ENCODE peak calls at places on chromosomes 6 and 20, in eight cellular contexts. F is occipital lobe; T is H54; E is AG20443; S is SW480; U is activated naive CD4-positive, alpha-beta T cell treated with anti-CD3 and anti-CD28 coated beads, Interleukin-2, amount 50 U/mL, for 16 hours; A is GM12891; D is cardiac muscle cell. Z is an unnamed sample.

GRCh38 chr20:63475209-63475608 is 2.8 kb upstream of the KCNQ2 start:
- DNase-seq in F (no peak), T (no peak), E (peak), S (no peak), U (no peak), A (no peak), D (peak), Z (peak)

GRCh38 chr20:25067102-25067987 is 9.4 kb upstream of the ACSS1 start:
- DNase-seq in F (no peak), T (no peak), E (no peak), S (no peak), U (no peak), A (no peak), D (no peak), Z (no peak)

GRCh38 chr6:40210628-40211056 is 276.4 kb upstream of the MOCS1 start:
- DNase-seq in F (no peak), T (no peak), E (no peak), S (no peak), U (no peak), A (no peak), D (no peak), Z (no peak)

GRCh38 chr6:73537677-73538076 is 16.8 kb upstream of the EEF1A1 start:
- DNase-seq in F (no peak), T (no peak), E (no peak), S (no peak), U (no peak), A (no peak), D (no peak), Z (peak)

GRCh38 chr6:71164890-71165289 is 123.7 kb upstream of the OGFRL1 start:
- DNase-seq in F (no peak), T (no peak), E (no peak), S (no peak), U (no peak), A (no peak), D (no peak), Z (no peak)

GRCh38 chr6:30912746-30913520 is 1.1 kb upstream of the VARS2 start:
- DNase-seq in F (no peak), T (no peak), E (no peak), S (no peak), U (no peak), A (no peak), D (no peak), Z (no peak)

GRCh38 chr6:10000461-10000992 is 414.3 kb downstream of the TFAP2A start:
- DNase-seq in F (no peak), T (no peak), E (no peak), S (no peak), U (no peak), A (no peak), D (no peak), Z (peak)

GRCh38 chr6:92521553-92521952 is 897.8 kb downstream of the EPHA7 start:
- DNase-seq in F (no peak), T (no peak), E (no peak), S (no peak), U (no peak), A (no peak), D (no peak), Z (peak)

GRCh38 chr6:25889877-25890853 is 16.1 kb upstream of the SLC17A3 start:
- DNase-seq in F (peak), T (no peak), E (peak), S (peak), U (no peak), A (no peak), D (peak), Z (peak)

GRCh38 chr6:129667621-129668020 is 42.4 kb downstream of the ARHGAP18 start:
- DNase-seq in F (no peak), T (no peak), E (no peak), S (no peak), U (no peak), A (no peak), D (no peak), Z (no peak)

GRCh38 chr6:144055121-144055931 is 40.0 kb downstream of the SF3B5 start:
- DNase-seq in F (no peak), T (no peak), E (no peak), S (peak), U (peak), A (no peak), D (no peak), Z (peak)

GRCh38 chr6:146980900-146981329 is 223.3 kb upstream of the STXBP5 start:
- DNase-seq in F (no peak), T (no peak), E (no peak), S (no peak), U (no peak), A (no peak), D (no peak), Z (no peak)

GRCh38 chr6:27893836-27894807 is 18.1 kb downstream of the OR2B2 start:
- DNase-seq in F (peak), T (no peak), E (peak), S (peak), U (peak), A (no peak), D (peak), Z (peak)

GRCh38 chr6:163612200-163612599 is 197.7 kb downstream of the QKI start:
- DNase-seq in F (no peak), T (no peak), E (no peak), S (no peak), U (no peak), A (no peak), D (no peak), Z (no peak)

GRCh38 chr6:33609444-33610034 is 11.6 kb upstream of the ITPR3 start:
- DNase-seq in F (no peak), T (peak), E (peak), S (no peak), U (no peak), A (no peak), D (no peak), Z (peak)

GRCh38 chr6:101777646-101778045 is 384.1 kb downstream of the GRIK2 start:
- DNase-seq in F (no peak), T (no peak), E (no peak), S (no peak), U (no peak), A (no peak), D (peak), Z (no peak)

GRCh38 chr6:125957845-125958244 is 1.3 kb downstream of the HINT3 start:
- DNase-seq in F (no peak), T (no peak), E (peak), S (peak), U (no peak), A (no peak), D (no peak), Z (peak)